ENCODE peak calls at places on chromosome 9, in ten cellular contexts. D, T, W, J, U, B, F, P, N and X are unnamed samples.

GRCh38 chr9:131438190-131438589 is 44.3 kb downstream of the PRRC2B start:
- DNase-seq in D (no peak), T (no peak), W (no peak), J (no peak), U (no peak), B (no peak), F (no peak), P (no peak), N (no peak), X (no peak)

GRCh38 chr9:25537857-25538256 is 140.4 kb downstream of the TUSC1 start:
- DNase-seq in D (no peak), T (no peak), W (no peak), J (no peak), U (no peak), B (no peak), F (no peak), P (peak), N (no peak), X (no peak)

GRCh38 chr9:76926324-76926731 is 20.4 kb upstream of the PRUNE2 start:
- DNase-seq in D (peak), T (no peak), W (no peak), J (peak), U (no peak), B (no peak), F (no peak), P (no peak), N (no peak), X (no peak)

GRCh38 chr9:68538200-68538599 is 2.5 kb downstream of the TMEM252 start:
- DNase-seq in D (peak), T (no peak), W (no peak), J (no peak), U (peak), B (no peak), F (no peak), P (no peak), N (no peak), X (no peak)

GRCh38 chr9:12739014-12739413 is 35.8 kb upstream of the LURAP1L start:
- DNase-seq in D (peak), T (no peak), W (no peak), J (peak), U (no peak), B (no peak), F (no peak), P (no peak), N (no peak), X (no peak)

GRCh38 chr9:132818588-132818987 is 59.5 kb downstream of the AK8 start:
- DNase-seq in D (no peak), T (no peak), W (no peak), J (no peak), U (no peak), B (no peak), F (no peak), P (no peak), N (no peak), X (no peak)

GRCh38 chr9:1373445-1373844 is 323.3 kb downstream of the DMRT2 start:
- DNase-seq in D (no peak), T (no peak), W (no peak), J (no peak), U (no peak), B (no peak), F (no peak), P (no peak), N (no peak), X (no peak)

GRCh38 chr9:130949188-130950038 is 10.4 kb upstream of the FIBCD1 start:
- DNase-seq in D (no peak), T (no peak), W (no peak), J (no peak), U (no peak), B (no peak), F (no peak), P (no peak), N (peak), X (no peak)

GRCh38 chr9:94933429-94933828 is 206.9 kb downstream of the AOPEP start:
- DNase-seq in D (peak), T (no peak), W (no peak), J (peak), U (no peak), B (no peak), F (no peak), P (no peak), N (no peak), X (no peak)

GRCh38 chr9:130929571-130930022 is 9.4 kb downstream of the FIBCD1 start:
- DNase-seq in D (no peak), T (no peak), W (no peak), J (no peak), U (no peak), B (no peak), F (no peak), P (no peak), N (no peak), X (no peak)

GRCh38 chr9:134323741-134324358 is 2.4 kb upstream of the RXRA start:
- DNase-seq in D (no peak), T (no peak), W (no peak), J (peak), U (peak), B (peak), F (no peak), P (no peak), N (no peak), X (no peak)

GRCh38 chr9:110142868-110143866 is 64.8 kb downstream of the C9orf152 start:
- DNase-seq in D (no peak), T (peak), W (peak), J (no peak), U (no peak), B (no peak), F (no peak), P (peak), N (no peak), X (no peak)

GRCh38 chr9:19049872-19050636 is 827 bp downstream of the RRAGA start:
- DNase-seq in D (peak), T (no peak), W (no peak), J (peak), U (no peak), B (no peak), F (peak), P (no peak), N (peak), X (no peak)

GRCh38 chr9:83956288-83957028 is 23.6 kb downstream of the HNRNPK start:
- DNase-seq in D (no peak), T (peak), W (peak), J (peak), U (peak), B (peak), F (peak), P (peak), N (no peak), X (peak)

GRCh38 chr9:123645126-123645525 is 284.8 kb downstream of the DENND1A start:
- DNase-seq in D (no peak), T (no peak), W (no peak), J (no peak), U (no peak), B (no peak), F (no peak), P (no peak), N (no peak), X (no peak)

GRCh38 chr9:74887041-74887980 is at the start of gene TRPM6:
- DNase-seq in D (peak), T (peak), W (no peak), J (peak), U (peak), B (peak), F (peak), P (no peak), N (peak), X (no peak)

GRCh38 chr9:105198023-105198422 is 46.4 kb upstream of the SLC44A1 start:
- DNase-seq in D (no peak), T (no peak), W (no peak), J (no peak), U (no peak), B (no peak), F (no peak), P (no peak), N (no peak), X (no peak)

GRCh38 chr9:33263936-33264472 is 504 bp downstream of the BAG1 start:
- DNase-seq in D (no peak), T (no peak), W (peak), J (no peak), U (peak), B (peak), F (peak), P (peak), N (peak), X (peak)

GRCh38 chr9:113898596-113898995 is 22.5 kb downstream of the ZNF618 start:
- DNase-seq in D (no peak), T (no peak), W (no peak), J (no peak), U (no peak), B (no peak), F (no peak), P (no peak), N (no peak), X (no peak)

GRCh38 chr9:114799441-114799840 is 6.4 kb downstream of the TNFSF15 start:
- DNase-seq in D (no peak), T (peak), W (no peak), J (no peak), U (no peak), B (no peak), F (no peak), P (no peak), N (peak), X (no peak)

GRCh38 chr9:70044450-70045307 is 1.0 kb downstream of the MAMDC2 start:
- DNase-seq in D (peak), T (no peak), W (no peak), J (peak), U (no peak), B (peak), F (peak), P (peak), N (peak), X (no peak)

GRCh38 chr9:131992906-131993657 is 86.6 kb downstream of the MED27 start:
- DNase-seq in D (peak), T (no peak), W (no peak), J (no peak), U (no peak), B (no peak), F (no peak), P (no peak), N (no peak), X (no peak)

GRCh38 chr9:129143461-129143927 is 32.3 kb downstream of the PTPA start:
- DNase-seq in D (peak), T (no peak), W (no peak), J (peak), U (peak), B (peak), F (no peak), P (no peak), N (peak), X (no peak)

GRCh38 chr9:1053848-1054365 is 3.8 kb downstream of the DMRT2 start:
- DNase-seq in D (no peak), T (no peak), W (no peak), J (no peak), U (no peak), B (no peak), F (no peak), P (no peak), N (no peak), X (no peak)

GRCh38 chr9:113990975-113991471 is 87.1 kb downstream of the AMBP start:
- DNase-seq in D (peak), T (no peak), W (no peak), J (no peak), U (no peak), B (no peak), F (no peak), P (no peak), N (no peak), X (no peak)

GRCh38 chr9:110599468-110599867 is 19.9 kb upstream of the SVEP1 start:
- DNase-seq in D (peak), T (no peak), W (no peak), J (no peak), U (peak), B (no peak), F (no peak), P (no peak), N (peak), X (no peak)

GRCh38 chr9:130630091-130630450 is 34.3 kb upstream of the PRDM12 start:
- DNase-seq in D (no peak), T (no peak), W (no peak), J (no peak), U (no peak), B (no peak), F (no peak), P (no peak), N (no peak), X (no peak)

GRCh38 chr9:96214639-96215038 is 87.3 kb downstream of the HSD17B3 start:
- DNase-seq in D (no peak), T (no peak), W (no peak), J (no peak), U (no peak), B (no peak), F (no peak), P (no peak), N (no peak), X (no peak)

GRCh38 chr9:16092142-16092541 is 539.3 kb downstream of the CCDC171 start:
- DNase-seq in D (no peak), T (no peak), W (no peak), J (no peak), U (no peak), B (no peak), F (no peak), P (no peak), N (no peak), X (no peak)

GRCh38 chr9:35645736-35646582 is 4.8 kb downstream of the SIT1 start:
- DNase-seq in D (no peak), T (no peak), W (peak), J (peak), U (peak), B (peak), F (no peak), P (peak), N (peak), X (no peak)

GRCh38 chr9:5510360-5510931 is at the start of gene PDCD1LG2:
- DNase-seq in D (peak), T (no peak), W (peak), J (peak), U (no peak), B (no peak), F (peak), P (peak), N (no peak), X (peak)

GRCh38 chr9:106420511-106420944 is 442.4 kb upstream of the ZNF462 start:
- DNase-seq in D (no peak), T (no peak), W (peak), J (peak), U (no peak), B (no peak), F (peak), P (peak), N (peak), X (peak)

GRCh38 chr9:36064448-36065037 is 27.8 kb downstream of the RECK start:
- DNase-seq in D (peak), T (no peak), W (no peak), J (peak), U (no peak), B (no peak), F (no peak), P (peak), N (peak), X (no peak)

GRCh38 chr9:122377241-122378164 is 6.7 kb downstream of the PTGS1 start:
- DNase-seq in D (peak), T (no peak), W (no peak), J (no peak), U (no peak), B (no peak), F (no peak), P (no peak), N (no peak), X (no peak)

GRCh38 chr9:105842023-105842644 is 147.8 kb downstream of the TMEM38B start:
- DNase-seq in D (peak), T (peak), W (peak), J (peak), U (no peak), B (no peak), F (peak), P (peak), N (peak), X (peak)

GRCh38 chr9:20286969-20287368 is 335.3 kb downstream of the MLLT3 start:
- DNase-seq in D (peak), T (no peak), W (no peak), J (no peak), U (no peak), B (no peak), F (no peak), P (no peak), N (no peak), X (no peak)

DNA sequence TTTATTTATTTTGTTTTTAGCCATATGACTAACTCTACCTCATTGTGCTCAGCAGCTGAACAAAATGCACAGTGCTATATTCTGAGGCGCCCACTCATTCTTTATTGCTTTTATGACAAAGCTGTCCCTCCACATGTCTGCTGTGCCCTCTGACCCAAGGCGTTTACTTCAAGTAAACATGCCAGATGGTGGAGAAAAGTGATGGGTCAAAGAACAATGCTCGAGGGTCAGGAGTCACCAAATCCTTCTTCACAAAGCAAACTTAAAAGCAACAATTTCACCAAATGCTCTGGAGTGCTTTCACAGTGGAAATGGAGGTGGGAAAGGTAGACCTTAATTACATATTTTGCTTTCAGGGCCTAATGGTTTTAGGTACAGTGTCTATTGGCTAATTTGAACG is 215.3 kb upstream of the ELAVL2 start:
- DNase-seq in D (no peak), T (no peak), W (no peak), J (no peak), U (no peak), B (no peak), F (no peak), P (no peak), N (no peak), X (no peak)
- TF ChIP-seq CTCF in D (no peak), T (no peak), W (no peak), J (no peak), U (no peak), B (no peak), F (no peak), P (no peak), N (no peak), X (no peak)

DNA sequence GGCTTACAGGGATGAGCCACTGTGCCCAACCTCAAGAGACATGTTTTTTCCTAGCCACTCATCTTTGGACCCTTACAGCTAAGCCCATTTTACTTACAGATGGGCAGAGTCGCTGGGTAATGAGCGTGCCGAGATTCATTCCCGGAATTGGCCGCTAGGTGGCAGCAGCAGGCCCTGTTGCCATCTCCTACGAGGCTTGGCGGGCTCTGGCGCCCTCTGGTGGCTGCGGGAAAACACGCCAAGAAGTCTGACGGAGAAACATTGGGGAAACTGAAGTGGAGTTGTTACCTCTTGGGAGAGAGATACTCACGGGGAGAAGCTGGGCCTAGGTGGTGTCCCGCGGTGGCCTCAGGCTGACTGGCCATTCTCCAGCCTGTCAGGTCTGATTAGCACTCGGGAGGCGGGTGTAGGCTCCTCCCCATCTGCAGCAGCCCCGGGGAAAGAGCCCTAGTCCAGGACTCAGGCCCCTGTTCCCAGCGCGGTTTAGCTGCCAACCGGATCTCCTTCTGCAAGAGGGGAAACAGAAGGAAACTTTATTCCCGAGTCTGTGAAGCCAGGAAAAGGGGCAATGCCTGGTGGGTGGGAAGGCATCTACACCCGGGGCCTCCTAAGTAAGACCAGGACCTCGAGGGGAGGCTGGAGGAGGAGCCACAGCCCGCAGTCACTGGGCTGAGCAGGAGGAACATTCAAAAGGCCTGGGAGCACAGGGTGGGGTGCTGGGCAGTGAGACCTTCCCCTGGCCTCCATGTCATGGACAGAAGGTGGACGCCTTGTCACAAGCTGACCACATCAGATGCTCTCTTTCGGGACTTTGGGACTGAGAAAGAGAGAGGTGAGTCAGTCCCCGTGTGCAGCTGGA is 9.7 kb downstream of the PTGES2 start:
- DNase-seq in D (peak), T (peak), W (peak), J (peak), U (peak), B (peak), F (peak), P (peak), N (peak), X (peak)
- TF ChIP-seq CTCF in D (peak), T (peak), W (peak), J (peak), U (peak), B (peak), F (peak), P (peak), N (peak), X (peak)

GRCh38 chr9:72718503-72718902 is 197.1 kb downstream of the TMC1 start:
- DNase-seq in D (no peak), T (no peak), W (no peak), J (no peak), U (no peak), B (peak), F (peak), P (no peak), N (no peak), X (no peak)
- TF ChIP-seq CTCF in D (no peak), T (no peak), W (peak), J (no peak), U (no peak), B (no peak), F (no peak), P (peak), N (no peak), X (no peak)

GRCh38 chr9:71628247-71628646 is 140.1 kb downstream of the CEMIP2 start:
- DNase-seq in D (peak), T (no peak), W (no peak), J (no peak), U (no peak), B (no peak), F (peak), P (peak), N (no peak), X (no peak)
- TF ChIP-seq CTCF in D (peak), T (peak), W (no peak), J (no peak), U (no peak), B (no peak), F (peak), P (peak), N (no peak), X (no peak)

GRCh38 chr9:91775708-91776028 is 174.4 kb downstream of the ROR2 start:
- DNase-seq in D (no peak), T (no peak), W (no peak), J (no peak), U (no peak), B (no peak), F (no peak), P (no peak), N (no peak), X (no peak)
- TF ChIP-seq CTCF in D (no peak), T (peak), W (no peak), J (no peak), U (no peak), B (no peak), F (peak), P (no peak), N (no peak), X (no peak)

GRCh38 chr9:90900130-90900529 is 98.5 kb downstream of the SYK start:
- DNase-seq in D (peak), T (no peak), W (no peak), J (no peak), U (peak), B (no peak), F (no peak), P (no peak), N (no peak), X (no peak)
- TF ChIP-seq CTCF in D (peak), T (no peak), W (no peak), J (no peak), U (peak), B (no peak), F (no peak), P (no peak), N (peak), X (no peak)

GRCh38 chr9:92986175-92987110 is 39.1 kb downstream of the FGD3 start:
- DNase-seq in D (no peak), T (peak), W (no peak), J (no peak), U (no peak), B (no peak), F (peak), P (peak), N (no peak), X (peak)
- TF ChIP-seq CTCF in D (peak), T (no peak), W (no peak), J (peak), U (peak), B (peak), F (peak), P (peak), N (peak), X (peak)

GRCh38 chr9:135478858-135479468 is 619 bp upstream of the PPP1R26 start:
- DNase-seq in D (no peak), T (peak), W (peak), J (no peak), U (peak), B (peak), F (no peak), P (peak), N (peak), X (no peak)
- TF ChIP-seq CTCF in D (peak), T (peak), W (no peak), J (no peak), U (no peak), B (no peak), F (no peak), P (no peak), N (peak), X (no peak)

GRCh38 chr9:7848498-7848897 is 48.9 kb upstream of the DMAC1 start:
- DNase-seq in D (no peak), T (peak), W (no peak), J (no peak), U (no peak), B (no peak), F (no peak), P (no peak), N (no peak), X (no peak)

GRCh38 chr9:7841831-7842230 is 42.3 kb upstream of the DMAC1 start:
- DNase-seq in D (no peak), T (no peak), W (no peak), J (no peak), U (no peak), B (no peak), F (no peak), P (no peak), N (no peak), X (no peak)

DNA sequence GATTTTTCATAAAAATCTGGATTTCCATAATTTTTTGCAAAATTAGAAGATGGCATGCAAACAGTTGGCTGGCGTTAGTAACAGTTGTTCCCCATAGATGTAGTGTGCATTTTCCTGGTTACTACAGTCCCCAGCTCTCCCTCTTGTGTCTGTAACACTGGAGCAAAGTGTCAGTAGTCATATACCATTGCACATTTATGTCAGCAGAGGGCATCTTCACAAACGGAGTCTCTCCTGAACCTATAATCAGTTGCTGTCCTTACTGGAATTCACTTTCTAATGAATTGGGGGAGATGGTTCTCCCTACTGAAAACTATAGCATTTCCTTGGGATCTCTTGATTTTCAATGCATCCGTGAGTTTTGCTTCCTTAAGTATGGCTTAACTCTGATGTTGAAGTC is 44.7 kb upstream of the DMAC1 start:
- DNase-seq in D (peak), T (peak), W (peak), J (no peak), U (no peak), B (no peak), F (no peak), P (no peak), N (peak), X (peak)
- TF ChIP-seq CTCF in D (peak), T (no peak), W (no peak), J (peak), U (no peak), B (no peak), F (peak), P (peak), N (peak), X (no peak)